ENCODE peak calls at places on chromosome 11, in ten cellular contexts. One of them, this sample, is unnamed.

GRCh38 chr11:73430326-73430725 is 54.1 kb downstream of the RELT start:
- DNase-seq in heart left ventricle: no peak
- DNase-seq in effector memory CD4-positive, alpha-beta T cell: no peak
- DNase-seq in CD8-positive, alpha-beta memory T cell: no peak
- DNase-seq in small intestine: no peak
- DNase-seq in GM23248: no peak
- DNase-seq in CD4-positive, alpha-beta memory T cell: no peak
- DNase-seq in PC-3: no peak
- DNase-seq in uterus: no peak
- DNase-seq in heart right ventricle: no peak
- DNase-seq in this sample: no peak

GRCh38 chr11:92929168-92930053 is 40.0 kb upstream of the MTNR1B start:
- DNase-seq in CD8-positive, alpha-beta memory T cell: no peak
- DNase-seq in effector memory CD4-positive, alpha-beta T cell: no peak
- DNase-seq in CD4-positive, alpha-beta memory T cell: no peak
- DNase-seq in uterus: no peak
- DNase-seq in PC-3: no peak
- DNase-seq in GM23248: peak; percentile 58
- DNase-seq in heart left ventricle: no peak
- DNase-seq in heart right ventricle: no peak
- DNase-seq in small intestine: no peak
- DNase-seq in this sample: no peak

GRCh38 chr11:76656087-76656531 is 14.4 kb downstream of the LRRC32 start:
- DNase-seq in heart left ventricle: no peak
- DNase-seq in CD4-positive, alpha-beta memory T cell: no peak
- DNase-seq in small intestine: no peak
- DNase-seq in CD8-positive, alpha-beta memory T cell: no peak
- DNase-seq in heart right ventricle: no peak
- DNase-seq in GM23248: no peak
- DNase-seq in PC-3: no peak
- DNase-seq in effector memory CD4-positive, alpha-beta T cell: no peak
- DNase-seq in uterus: no peak
- DNase-seq in this sample: no peak

GRCh38 chr11:63814383-63814736 is 1.1 kb downstream of the SPINDOC start:
- DNase-seq in small intestine: no peak
- DNase-seq in GM23248: no peak
- DNase-seq in uterus: no peak
- DNase-seq in CD4-positive, alpha-beta memory T cell: no peak
- DNase-seq in effector memory CD4-positive, alpha-beta T cell: no peak
- DNase-seq in CD8-positive, alpha-beta memory T cell: no peak
- DNase-seq in heart left ventricle: no peak
- DNase-seq in PC-3: peak; percentile 16
- DNase-seq in heart right ventricle: no peak
- DNase-seq in this sample: no peak

GRCh38 chr11:44316388-44317240 is 6.7 kb upstream of the ALX4 start:
- DNase-seq in effector memory CD4-positive, alpha-beta T cell: no peak
- DNase-seq in uterus: no peak
- DNase-seq in CD4-positive, alpha-beta memory T cell: no peak
- DNase-seq in PC-3: no peak
- DNase-seq in GM23248: peak; percentile 23
- DNase-seq in CD8-positive, alpha-beta memory T cell: no peak
- DNase-seq in small intestine: peak; percentile 19
- DNase-seq in heart right ventricle: no peak
- DNase-seq in heart left ventricle: no peak
- DNase-seq in this sample: no peak

GRCh38 chr11:69636512-69636866 is 4.5 kb upstream of the CCND1 start:
- DNase-seq in PC-3: peak; percentile 89
- DNase-seq in heart left ventricle: peak; percentile 88
- DNase-seq in uterus: no peak
- DNase-seq in GM23248: peak; percentile 94
- DNase-seq in heart right ventricle: peak; percentile 88
- DNase-seq in CD8-positive, alpha-beta memory T cell: no peak
- DNase-seq in CD4-positive, alpha-beta memory T cell: no peak
- DNase-seq in effector memory CD4-positive, alpha-beta T cell: no peak
- DNase-seq in small intestine: peak; percentile 58
- DNase-seq in this sample: no peak

GRCh38 chr11:124199702-124200101 is 16.6 kb downstream of the OR10D3 start:
- DNase-seq in PC-3: peak; percentile 43
- DNase-seq in CD4-positive, alpha-beta memory T cell: no peak
- DNase-seq in heart left ventricle: no peak
- DNase-seq in GM23248: peak; percentile 21
- DNase-seq in heart right ventricle: no peak
- DNase-seq in CD8-positive, alpha-beta memory T cell: no peak
- DNase-seq in small intestine: no peak
- DNase-seq in effector memory CD4-positive, alpha-beta T cell: no peak
- DNase-seq in uterus: no peak
- DNase-seq in this sample: no peak

GRCh38 chr11:85316967-85317366 is 310.2 kb downstream of the DLG2 start:
- DNase-seq in GM23248: no peak
- DNase-seq in CD8-positive, alpha-beta memory T cell: no peak
- DNase-seq in uterus: no peak
- DNase-seq in PC-3: no peak
- DNase-seq in heart left ventricle: no peak
- DNase-seq in effector memory CD4-positive, alpha-beta T cell: no peak
- DNase-seq in heart right ventricle: no peak
- DNase-seq in small intestine: peak; percentile 0
- DNase-seq in CD4-positive, alpha-beta memory T cell: no peak
- DNase-seq in this sample: no peak

GRCh38 chr11:123505546-123506299 is 75.7 kb downstream of the GRAMD1B start:
- DNase-seq in small intestine: no peak
- DNase-seq in uterus: no peak
- DNase-seq in CD8-positive, alpha-beta memory T cell: no peak
- DNase-seq in PC-3: no peak
- DNase-seq in GM23248: no peak
- DNase-seq in heart left ventricle: no peak
- DNase-seq in CD4-positive, alpha-beta memory T cell: no peak
- DNase-seq in heart right ventricle: no peak
- DNase-seq in effector memory CD4-positive, alpha-beta T cell: no peak
- DNase-seq in this sample: no peak

GRCh38 chr11:73729594-73730206 is 31.2 kb downstream of the RAB6A start:
- DNase-seq in GM23248: peak; percentile 34
- DNase-seq in CD4-positive, alpha-beta memory T cell: no peak
- DNase-seq in small intestine: no peak
- DNase-seq in uterus: no peak
- DNase-seq in CD8-positive, alpha-beta memory T cell: no peak
- DNase-seq in effector memory CD4-positive, alpha-beta T cell: no peak
- DNase-seq in heart left ventricle: no peak
- DNase-seq in heart right ventricle: no peak
- DNase-seq in PC-3: peak; percentile 45
- DNase-seq in this sample: no peak

GRCh38 chr11:19951558-19952083 is 208.7 kb downstream of the DBX1 start:
- DNase-seq in heart right ventricle: peak; percentile 10
- DNase-seq in CD4-positive, alpha-beta memory T cell: peak; percentile 22
- DNase-seq in small intestine: peak; percentile 70
- DNase-seq in PC-3: peak; percentile 87
- DNase-seq in heart left ventricle: no peak
- DNase-seq in effector memory CD4-positive, alpha-beta T cell: no peak
- DNase-seq in CD8-positive, alpha-beta memory T cell: no peak
- DNase-seq in GM23248: peak; percentile 72
- DNase-seq in uterus: no peak
- DNase-seq in this sample: no peak

GRCh38 chr11:32870676-32871075 is 21.9 kb upstream of the QSER1 start:
- DNase-seq in uterus: peak; percentile 14
- DNase-seq in heart left ventricle: no peak
- DNase-seq in CD8-positive, alpha-beta memory T cell: no peak
- DNase-seq in PC-3: peak; percentile 38
- DNase-seq in GM23248: no peak
- DNase-seq in CD4-positive, alpha-beta memory T cell: peak; percentile 4
- DNase-seq in heart right ventricle: no peak
- DNase-seq in small intestine: no peak
- DNase-seq in effector memory CD4-positive, alpha-beta T cell: no peak
- DNase-seq in this sample: no peak

GRCh38 chr11:13010737-13011342 is 1.7 kb downstream of the RASSF10 start:
- DNase-seq in heart right ventricle: peak; percentile 10
- DNase-seq in CD8-positive, alpha-beta memory T cell: no peak
- DNase-seq in heart left ventricle: peak; percentile 32
- DNase-seq in effector memory CD4-positive, alpha-beta T cell: no peak
- DNase-seq in uterus: no peak
- DNase-seq in GM23248: peak; percentile 14
- DNase-seq in small intestine: no peak
- DNase-seq in CD4-positive, alpha-beta memory T cell: no peak
- DNase-seq in PC-3: no peak
- DNase-seq in this sample: no peak

GRCh38 chr11:17378655-17379054 is 9.8 kb downstream of the KCNJ11 start:
- DNase-seq in GM23248: no peak
- DNase-seq in heart right ventricle: no peak
- DNase-seq in CD4-positive, alpha-beta memory T cell: no peak
- DNase-seq in heart left ventricle: no peak
- DNase-seq in PC-3: no peak
- DNase-seq in small intestine: no peak
- DNase-seq in uterus: no peak
- DNase-seq in CD8-positive, alpha-beta memory T cell: no peak
- DNase-seq in effector memory CD4-positive, alpha-beta T cell: no peak
- DNase-seq in this sample: no peak

GRCh38 chr11:17371614-17372013 is 16.8 kb downstream of the KCNJ11 start:
- DNase-seq in CD4-positive, alpha-beta memory T cell: no peak
- DNase-seq in heart left ventricle: no peak
- DNase-seq in GM23248: peak; percentile 44
- DNase-seq in CD8-positive, alpha-beta memory T cell: no peak
- DNase-seq in small intestine: no peak
- DNase-seq in heart right ventricle: no peak
- DNase-seq in effector memory CD4-positive, alpha-beta T cell: no peak
- DNase-seq in uterus: no peak
- DNase-seq in PC-3: no peak
- DNase-seq in this sample: no peak

GRCh38 chr11:17376493-17376892 is 12.0 kb downstream of the KCNJ11 start:
- DNase-seq in GM23248: no peak
- DNase-seq in CD8-positive, alpha-beta memory T cell: no peak
- DNase-seq in small intestine: no peak
- DNase-seq in effector memory CD4-positive, alpha-beta T cell: no peak
- DNase-seq in CD4-positive, alpha-beta memory T cell: no peak
- DNase-seq in heart right ventricle: no peak
- DNase-seq in heart left ventricle: no peak
- DNase-seq in uterus: no peak
- DNase-seq in PC-3: no peak
- DNase-seq in this sample: no peak

GRCh38 chr11:17379383-17380180 is 8.9 kb downstream of the KCNJ11 start:
- DNase-seq in GM23248: no peak
- DNase-seq in uterus: no peak
- DNase-seq in heart right ventricle: no peak
- DNase-seq in CD4-positive, alpha-beta memory T cell: no peak
- DNase-seq in small intestine: no peak
- DNase-seq in PC-3: no peak
- DNase-seq in heart left ventricle: no peak
- DNase-seq in CD8-positive, alpha-beta memory T cell: no peak
- DNase-seq in effector memory CD4-positive, alpha-beta T cell: no peak
- DNase-seq in this sample: no peak

DNA sequence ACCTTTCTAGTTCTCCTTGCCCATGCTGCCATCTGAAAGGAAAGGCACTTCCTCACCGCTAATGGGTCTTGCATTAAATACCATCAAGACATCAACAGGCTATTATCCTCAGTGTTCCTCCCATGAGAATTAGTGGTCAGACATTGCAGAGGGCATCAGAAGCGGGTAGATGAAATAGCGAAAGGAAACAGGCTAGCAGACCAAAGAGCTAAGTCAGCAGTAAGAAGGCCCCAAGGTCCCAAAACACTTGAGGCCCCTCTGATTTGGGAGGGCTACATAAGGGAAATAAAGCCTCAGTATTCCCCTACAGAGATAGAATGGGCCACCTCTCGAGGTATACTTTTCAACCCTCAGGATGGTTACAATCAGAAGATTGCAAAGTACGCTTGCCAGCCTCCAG is 12.9 kb downstream of the KCNJ11 start:
- DNase-seq in uterus: no peak
- DNase-seq in heart right ventricle: no peak
- DNase-seq in heart left ventricle: no peak
- DNase-seq in effector memory CD4-positive, alpha-beta T cell: no peak
- DNase-seq in CD4-positive, alpha-beta memory T cell: no peak
- DNase-seq in CD8-positive, alpha-beta memory T cell: no peak
- DNase-seq in GM23248: no peak
- DNase-seq in PC-3: no peak
- DNase-seq in small intestine: no peak
- DNase-seq in this sample: no peak
- H3K9me3 ChIP-seq in uterus: no peaks in the 10 kb centered on the region
- H3K9me3 ChIP-seq in heart right ventricle: peaks cover 53% of the 10 kb centered on the region
- H3K9me3 ChIP-seq in heart left ventricle: no peaks in the 10 kb centered on the region
- H3K9me3 ChIP-seq in effector memory CD4-positive, alpha-beta T cell: peaks cover 7% of the 10 kb centered on the region
- H3K9me3 ChIP-seq in CD4-positive, alpha-beta memory T cell: no peaks in the 10 kb centered on the region
- H3K9me3 ChIP-seq in CD8-positive, alpha-beta memory T cell: peaks cover 23% of the 10 kb centered on the region
- H3K9me3 ChIP-seq in GM23248: no peaks in the 10 kb centered on the region
- H3K9me3 ChIP-seq in PC-3: peaks cover 9% of the 10 kb centered on the region
- H3K9me3 ChIP-seq in small intestine: no peaks in the 10 kb centered on the region
- H3K9me3 ChIP-seq in this sample: peaks cover 17% of the 10 kb centered on the region

DNA sequence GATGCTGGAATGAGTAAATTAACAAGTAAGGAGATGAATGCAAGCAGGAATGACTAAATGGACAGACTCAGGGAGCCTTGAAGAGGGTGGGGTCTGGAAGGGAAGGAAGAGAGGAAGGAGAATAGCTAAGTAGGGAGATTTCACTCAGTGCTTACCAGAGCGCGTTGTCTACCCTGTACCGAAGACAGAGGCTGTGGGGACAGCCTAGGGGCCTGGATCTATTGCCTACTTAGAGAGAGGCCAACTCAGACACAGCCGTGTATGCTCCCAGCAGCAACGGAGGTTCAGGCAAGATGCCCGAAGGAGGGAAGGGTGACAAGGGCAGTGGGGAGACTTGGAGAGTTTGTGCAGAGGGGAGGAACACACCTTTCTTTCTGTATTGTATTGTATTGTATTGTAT is at the start of gene FOLR2:
- DNase-seq in GM23248: no peak
- DNase-seq in effector memory CD4-positive, alpha-beta T cell: no peak
- DNase-seq in uterus: no peak
- DNase-seq in PC-3: no peak
- DNase-seq in CD8-positive, alpha-beta memory T cell: no peak
- DNase-seq in heart right ventricle: no peak
- DNase-seq in CD4-positive, alpha-beta memory T cell: no peak
- DNase-seq in small intestine: no peak
- DNase-seq in heart left ventricle: no peak
- DNase-seq in this sample: no peak
- H3K27ac ChIP-seq in GM23248: no peak within 1 kb of the TSS
- H3K27ac ChIP-seq in effector memory CD4-positive, alpha-beta T cell: no peak within 1 kb of the TSS
- H3K27ac ChIP-seq in uterus: no peak within 1 kb of the TSS
- H3K27ac ChIP-seq in PC-3: no peak within 1 kb of the TSS
- H3K27ac ChIP-seq in CD8-positive, alpha-beta memory T cell: no peak within 1 kb of the TSS
- H3K27ac ChIP-seq in heart right ventricle: no peak within 1 kb of the TSS
- H3K27ac ChIP-seq in CD4-positive, alpha-beta memory T cell: no peak within 1 kb of the TSS
- H3K27ac ChIP-seq in small intestine: peak within 1 kb of the TSS; percentile 65
- H3K27ac ChIP-seq in heart left ventricle: peak within 1 kb of the TSS; percentile 14
- H3K27ac ChIP-seq in this sample: no peak within 1 kb of the TSS

GRCh38 chr11:1755344-1756023 is 5.1 kb upstream of the IFITM10 start:
- DNase-seq in uterus: no peak
- DNase-seq in PC-3: no peak
- DNase-seq in heart right ventricle: peak; percentile 66
- DNase-seq in CD4-positive, alpha-beta memory T cell: no peak
- DNase-seq in small intestine: no peak
- DNase-seq in heart left ventricle: peak; percentile 89
- DNase-seq in effector memory CD4-positive, alpha-beta T cell: no peak
- DNase-seq in GM23248: no peak
- DNase-seq in CD8-positive, alpha-beta memory T cell: no peak
- DNase-seq in this sample: no peak
- H3K4me1 ChIP-seq in uterus: peaks cover under 1% of the 10 kb centered on the region
- H3K4me1 ChIP-seq in PC-3: peaks cover 3% of the 10 kb centered on the region
- H3K4me1 ChIP-seq in heart right ventricle: peaks cover 84% of the 10 kb centered on the region
- H3K4me1 ChIP-seq in CD4-positive, alpha-beta memory T cell: peaks cover 56% of the 10 kb centered on the region
- H3K4me1 ChIP-seq in small intestine: peaks cover 5% of the 10 kb centered on the region
- H3K4me1 ChIP-seq in heart left ventricle: peaks cover 45% of the 10 kb centered on the region
- H3K4me1 ChIP-seq in effector memory CD4-positive, alpha-beta T cell: peaks cover 57% of the 10 kb centered on the region
- H3K4me1 ChIP-seq in GM23248: peaks cover 6% of the 10 kb centered on the region
- H3K4me1 ChIP-seq in CD8-positive, alpha-beta memory T cell: peaks cover 69% of the 10 kb centered on the region
- H3K4me1 ChIP-seq in this sample: peaks cover 52% of the 10 kb centered on the region

GRCh38 chr11:81655351-81655750 is 1078.3 kb downstream of the FAM181B start:
- DNase-seq in small intestine: no peak
- DNase-seq in heart right ventricle: no peak
- DNase-seq in GM23248: no peak
- DNase-seq in PC-3: no peak
- DNase-seq in CD8-positive, alpha-beta memory T cell: no peak
- DNase-seq in CD4-positive, alpha-beta memory T cell: no peak
- DNase-seq in effector memory CD4-positive, alpha-beta T cell: no peak
- DNase-seq in uterus: no peak
- DNase-seq in heart left ventricle: no peak
- DNase-seq in this sample: no peak

GRCh38 chr11:81658722-81659121 is 1074.9 kb downstream of the FAM181B start:
- DNase-seq in uterus: no peak
- DNase-seq in CD8-positive, alpha-beta memory T cell: no peak
- DNase-seq in heart left ventricle: no peak
- DNase-seq in small intestine: no peak
- DNase-seq in effector memory CD4-positive, alpha-beta T cell: no peak
- DNase-seq in GM23248: peak; percentile 36
- DNase-seq in PC-3: peak; percentile 38
- DNase-seq in CD4-positive, alpha-beta memory T cell: no peak
- DNase-seq in heart right ventricle: no peak
- DNase-seq in this sample: no peak
- H3K9me3 ChIP-seq in uterus: no peaks in the 10 kb centered on the region
- H3K9me3 ChIP-seq in CD8-positive, alpha-beta memory T cell: no peaks in the 10 kb centered on the region
- H3K9me3 ChIP-seq in heart left ventricle: no peaks in the 10 kb centered on the region
- H3K9me3 ChIP-seq in small intestine: no peaks in the 10 kb centered on the region
- H3K9me3 ChIP-seq in effector memory CD4-positive, alpha-beta T cell: no peaks in the 10 kb centered on the region
- H3K9me3 ChIP-seq in GM23248: no peaks in the 10 kb centered on the region
- H3K9me3 ChIP-seq in PC-3: peaks cover 19% of the 10 kb centered on the region
- H3K9me3 ChIP-seq in CD4-positive, alpha-beta memory T cell: no peaks in the 10 kb centered on the region
- H3K9me3 ChIP-seq in heart right ventricle: peaks cover 56% of the 10 kb centered on the region
- H3K9me3 ChIP-seq in this sample: peaks cover 45% of the 10 kb centered on the region